ENCODE peak calls at places on chromosome 2, in eight cellular contexts. G, K, H, I, Q, U, V and F are unnamed samples.

GRCh38 chr2:120343433-120344105 is 2.4 kb upstream of the INHBB start:
- DNase-seq in G (peak), K (no peak), H (peak), I (peak), Q (peak), U (peak), V (peak), F (peak)

GRCh38 chr2:150485114-150485870 is 2.2 kb downstream of the RND3 start:
- DNase-seq in G (peak), K (no peak), H (no peak), I (peak), Q (peak), U (no peak), V (peak), F (no peak)

GRCh38 chr2:193103064-193103463 is 908.3 kb upstream of the TMEFF2 start:
- DNase-seq in G (peak), K (no peak), H (no peak), I (no peak), Q (peak), U (no peak), V (no peak), F (no peak)

GRCh38 chr2:237122214-237122666 is 36.6 kb downstream of the COPS8 start:
- DNase-seq in G (peak), K (no peak), H (peak), I (peak), Q (peak), U (peak), V (peak), F (peak)

GRCh38 chr2:191478754-191479679 is 198.9 kb upstream of the NABP1 start:
- DNase-seq in G (no peak), K (no peak), H (no peak), I (peak), Q (peak), U (no peak), V (no peak), F (no peak)

GRCh38 chr2:150596071-150596470 is 108.6 kb upstream of the RND3 start:
- DNase-seq in G (no peak), K (no peak), H (no peak), I (peak), Q (no peak), U (no peak), V (no peak), F (no peak)

GRCh38 chr2:86221066-86221684 is 21.9 kb downstream of the MRPL35 start:
- DNase-seq in G (peak), K (no peak), H (peak), I (peak), Q (peak), U (peak), V (no peak), F (peak)

GRCh38 chr2:43273477-43273876 is 47.1 kb upstream of the ZFP36L2 start:
- DNase-seq in G (no peak), K (no peak), H (no peak), I (no peak), Q (no peak), U (no peak), V (no peak), F (no peak)

GRCh38 chr2:119367472-119368099 is 809 bp downstream of the DBI start:
- DNase-seq in G (peak), K (no peak), H (no peak), I (no peak), Q (peak), U (peak), V (no peak), F (peak)

GRCh38 chr2:236049981-236050380 is 118.2 kb downstream of the GBX2 start:
- DNase-seq in G (no peak), K (peak), H (no peak), I (no peak), Q (no peak), U (no peak), V (no peak), F (peak)

GRCh38 chr2:143175435-143175834 is 46.2 kb downstream of the ARHGAP15 start:
- DNase-seq in G (no peak), K (no peak), H (no peak), I (no peak), Q (no peak), U (no peak), V (no peak), F (no peak)

GRCh38 chr2:27353762-27354596 is 2.6 kb downstream of the GTF3C2 start:
- DNase-seq in G (no peak), K (no peak), H (no peak), I (no peak), Q (peak), U (no peak), V (no peak), F (no peak)

GRCh38 chr2:184444623-184445223 is 153.6 kb upstream of the ZNF804A start:
- DNase-seq in G (no peak), K (no peak), H (no peak), I (no peak), Q (no peak), U (no peak), V (no peak), F (no peak)

GRCh38 chr2:84846732-84847131 is 34.2 kb downstream of the TRABD2A start:
- DNase-seq in G (no peak), K (no peak), H (no peak), I (no peak), Q (no peak), U (no peak), V (no peak), F (no peak)

GRCh38 chr2:218186876-218187649 is 20.3 kb upstream of the CXCR1 start:
- DNase-seq in G (no peak), K (no peak), H (no peak), I (no peak), Q (no peak), U (no peak), V (no peak), F (no peak)

GRCh38 chr2:67290451-67290991 is 106.6 kb upstream of the ETAA1 start:
- DNase-seq in G (no peak), K (no peak), H (peak), I (peak), Q (no peak), U (no peak), V (no peak), F (no peak)

GRCh38 chr2:149561309-149561926 is 26.2 kb downstream of the MMADHC start:
- DNase-seq in G (no peak), K (no peak), H (no peak), I (peak), Q (peak), U (peak), V (no peak), F (peak)

GRCh38 chr2:241701155-241701404 is 759 bp upstream of the ING5 start:
- DNase-seq in G (no peak), K (peak), H (no peak), I (no peak), Q (no peak), U (no peak), V (no peak), F (no peak)

GRCh38 chr2:222703866-222704265 is 32.4 kb downstream of the MOGAT1 start:
- DNase-seq in G (no peak), K (no peak), H (no peak), I (peak), Q (no peak), U (no peak), V (no peak), F (no peak)

GRCh38 chr2:9950521-9951271 is 797 bp upstream of the GRHL1 start:
- DNase-seq in G (peak), K (no peak), H (no peak), I (peak), Q (no peak), U (no peak), V (no peak), F (no peak)

GRCh38 chr2:233974530-233975071 is 57.4 kb downstream of the TRPM8 start:
- DNase-seq in G (peak), K (no peak), H (peak), I (peak), Q (peak), U (no peak), V (peak), F (peak)

GRCh38 chr2:136582631-136583205 is 182.6 kb upstream of the THSD7B start:
- DNase-seq in G (no peak), K (no peak), H (no peak), I (no peak), Q (peak), U (peak), V (no peak), F (peak)

GRCh38 chr2:169077674-169078240 is 8.4 kb downstream of the DHRS9 start:
- DNase-seq in G (no peak), K (no peak), H (no peak), I (no peak), Q (no peak), U (no peak), V (no peak), F (peak)

GRCh38 chr2:38722271-38723115 is 28.7 kb downstream of the SRSF7 start:
- DNase-seq in G (no peak), K (no peak), H (no peak), I (no peak), Q (no peak), U (no peak), V (no peak), F (no peak)

GRCh38 chr2:105888625-105889024 is 143.9 kb downstream of the NCK2 start:
- DNase-seq in G (no peak), K (no peak), H (peak), I (no peak), Q (peak), U (no peak), V (no peak), F (peak)

GRCh38 chr2:180122874-180123273 is 115.8 kb upstream of the CWC22 start:
- DNase-seq in G (no peak), K (no peak), H (no peak), I (no peak), Q (no peak), U (no peak), V (no peak), F (no peak)

GRCh38 chr2:234026111-234026510 is 24.4 kb upstream of the SPP2 start:
- DNase-seq in G (no peak), K (no peak), H (no peak), I (no peak), Q (no peak), U (no peak), V (no peak), F (no peak)

DNA sequence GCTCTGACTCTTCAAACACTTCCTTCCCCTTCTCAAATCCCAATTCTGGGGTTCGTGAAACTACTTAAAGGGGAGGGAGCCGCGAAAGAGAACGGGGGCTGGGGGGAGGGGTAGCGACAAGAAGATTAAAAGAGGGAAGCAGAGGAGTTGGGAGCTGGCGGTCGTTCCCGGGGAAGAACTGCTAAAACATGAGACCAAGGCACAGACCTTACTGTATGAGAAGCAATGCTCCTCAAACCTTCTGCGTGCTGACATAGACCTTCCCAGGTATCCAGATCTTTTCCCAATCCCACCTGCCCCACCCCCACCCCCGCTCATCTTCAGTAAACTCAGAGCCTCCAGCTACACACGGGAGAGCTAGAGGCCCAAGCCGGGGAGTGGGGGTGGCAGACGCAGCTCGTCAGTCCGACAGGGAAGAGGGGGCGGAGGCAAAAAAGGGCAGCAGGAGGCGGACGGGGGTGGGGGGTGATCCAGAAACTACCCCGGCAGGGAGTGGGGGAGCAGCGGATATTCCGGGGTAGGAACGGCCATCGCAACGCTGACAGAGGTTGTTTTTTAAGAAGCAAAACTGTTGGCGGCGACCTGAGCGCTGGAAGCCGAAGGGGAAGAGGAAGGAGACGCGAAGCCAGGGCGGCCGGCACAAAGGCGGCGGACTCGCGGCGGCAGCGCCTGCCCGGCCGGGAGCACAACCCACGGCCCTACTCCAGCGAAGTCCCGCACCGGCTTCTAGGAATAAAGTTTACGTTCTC is 987 bp downstream of the BAZ2B start:
- DNase-seq in G (peak), K (peak), H (peak), I (peak), Q (peak), U (peak), V (peak), F (peak)
- TF ChIP-seq POLR2A in G (peak), K (peak), H (no peak), I (peak), Q (peak), U (peak), V (peak), F (peak)

DNA sequence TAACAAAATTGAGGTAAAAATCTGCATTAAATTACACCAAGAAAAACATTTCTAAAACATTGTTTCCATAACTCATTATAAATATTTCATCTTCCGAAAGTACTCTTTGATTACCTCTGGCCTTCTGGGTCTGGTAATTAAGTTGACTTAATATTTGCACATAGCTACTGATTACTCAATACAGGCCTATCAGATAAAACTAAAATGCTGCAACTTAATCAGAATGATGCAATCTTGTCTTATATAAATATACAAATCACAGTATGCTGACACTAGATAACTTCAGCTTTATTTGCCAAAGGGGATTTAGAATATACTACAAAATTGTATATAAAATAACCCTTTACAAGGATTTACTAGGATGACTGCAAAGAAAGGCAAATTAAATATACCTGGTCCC is 49.3 kb downstream of the SLC35F5 start:
- DNase-seq in G (no peak), K (no peak), H (no peak), I (no peak), Q (peak), U (no peak), V (no peak), F (no peak)
- TF ChIP-seq MAX in G (no peak), K (no peak), H (no peak), I (no peak), Q (no peak), U (no peak), V (no peak), F (no peak)

DNA sequence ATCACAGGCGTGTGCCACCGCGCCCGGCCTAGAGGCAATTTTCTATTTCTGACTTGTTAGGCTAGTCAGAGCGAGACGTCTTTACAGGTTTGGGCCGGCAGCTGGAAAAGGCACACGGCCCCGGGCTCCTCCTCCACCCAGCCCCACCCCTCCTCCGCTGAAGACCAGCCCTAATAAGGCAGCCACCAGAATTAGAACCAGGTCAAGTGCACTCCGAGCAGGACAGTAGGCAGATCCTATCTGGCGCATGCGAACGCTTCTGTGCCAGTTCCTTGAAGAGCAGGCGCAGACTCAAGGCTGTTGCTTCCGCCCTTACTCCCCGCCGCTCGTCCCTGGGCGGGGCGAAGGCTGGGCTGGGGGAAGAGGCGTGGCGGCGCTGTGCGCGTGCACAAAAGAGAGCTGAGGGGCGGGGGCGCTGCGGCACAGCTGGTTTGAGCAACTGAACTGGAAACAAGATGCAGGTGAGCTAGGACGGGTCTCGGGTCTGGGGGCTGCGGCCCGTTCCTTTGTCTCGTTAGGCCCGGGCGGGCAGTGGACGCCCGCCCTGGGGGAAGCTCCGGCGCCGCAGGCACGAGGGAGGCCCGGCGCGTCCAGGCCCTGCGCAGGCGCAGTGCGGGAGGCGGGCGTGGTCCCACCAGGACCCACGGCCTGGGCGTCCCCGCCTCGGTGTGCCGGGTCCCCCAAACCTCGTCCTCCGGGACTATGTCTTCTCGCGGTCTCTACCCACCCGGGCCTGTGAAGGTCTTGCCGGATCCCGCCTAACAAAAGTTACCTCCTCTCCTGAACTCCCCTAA is at the start of gene PDCL3:
- DNase-seq in G (peak), K (peak), H (peak), I (peak), Q (peak), U (peak), V (peak), F (peak)
- TF ChIP-seq POLR2A in G (peak), K (peak), H (no peak), I (peak), Q (peak), U (peak), V (peak), F (peak)

GRCh38 chr2:101145406-101145805 is 5.8 kb downstream of the TBC1D8 start:
- DNase-seq in G (no peak), K (no peak), H (peak), I (no peak), Q (no peak), U (no peak), V (no peak), F (peak)

GRCh38 chr2:101147062-101147461 is 4.1 kb downstream of the TBC1D8 start:
- DNase-seq in G (no peak), K (no peak), H (no peak), I (no peak), Q (no peak), U (no peak), V (no peak), F (no peak)

GRCh38 chr2:101148777-101149176 is 2.4 kb downstream of the TBC1D8 start:
- DNase-seq in G (no peak), K (no peak), H (no peak), I (no peak), Q (no peak), U (no peak), V (no peak), F (no peak)

GRCh38 chr2:101147971-101148370 is 3.2 kb downstream of the TBC1D8 start:
- DNase-seq in G (no peak), K (no peak), H (no peak), I (no peak), Q (no peak), U (no peak), V (no peak), F (no peak)

GRCh38 chr2:101146535-101146934 is 4.6 kb downstream of the TBC1D8 start:
- DNase-seq in G (no peak), K (no peak), H (no peak), I (no peak), Q (no peak), U (no peak), V (no peak), F (no peak)
- TF ChIP-seq MAX in G (no peak), K (no peak), H (no peak), I (no peak), Q (no peak), U (no peak), V (no peak), F (no peak)

DNA sequence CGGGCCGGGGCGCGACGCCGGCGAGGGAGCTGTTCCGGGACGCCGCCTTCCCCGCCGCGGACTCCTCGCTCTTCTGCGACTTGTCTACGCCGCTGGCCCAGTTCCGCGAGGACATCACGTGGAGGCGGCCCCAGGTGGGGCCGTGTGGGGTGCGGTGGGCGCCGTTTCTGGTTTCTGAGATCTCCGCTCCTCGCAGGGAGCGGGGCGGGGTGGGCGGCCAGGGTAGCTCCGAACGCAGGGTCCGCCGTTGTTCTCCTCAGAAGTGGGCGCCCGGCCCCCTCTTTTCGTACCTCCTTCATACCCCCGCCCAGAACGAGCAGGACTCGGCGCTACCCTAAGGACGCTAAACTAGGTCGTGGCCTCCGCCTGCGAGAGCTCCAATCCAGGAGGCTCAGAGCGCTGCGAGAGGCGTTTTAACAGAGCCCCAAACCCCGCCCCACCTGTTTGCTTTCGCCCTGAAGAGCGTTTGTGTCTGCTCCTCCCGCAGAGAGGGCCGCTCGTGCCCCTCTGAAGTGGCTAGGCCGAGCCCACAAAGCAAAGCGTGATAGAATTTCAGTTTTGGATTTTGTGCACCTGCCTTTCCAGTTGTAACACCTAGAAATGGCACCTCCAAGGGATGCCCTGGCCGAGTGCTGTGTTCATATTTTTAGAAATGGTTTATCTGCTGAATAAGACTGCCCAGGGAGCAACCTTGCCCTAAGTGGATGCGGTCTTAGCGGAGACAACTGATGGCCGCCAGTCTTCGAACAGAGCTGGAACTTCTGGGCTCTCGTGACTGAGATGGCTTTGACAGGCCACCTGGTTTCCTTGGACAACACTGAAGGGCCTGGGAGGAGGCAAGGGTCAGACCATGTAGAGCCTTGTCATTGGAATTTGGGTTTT is 626 bp downstream of the CAPN10 start:
- DNase-seq in G (no peak), K (no peak), H (no peak), I (peak), Q (peak), U (no peak), V (no peak), F (peak)
- TF ChIP-seq POLR2A in G (no peak), K (peak), H (no peak), I (no peak), Q (no peak), U (no peak), V (no peak), F (no peak)